ENCODE peak calls at places on chromosomes 6 and 20, in eight cellular contexts. O is dorsolateral prefrontal cortex; N is hepatocyte; Z is stimulated activated CD4-positive, alpha-beta T cell treated with anti-CD3 and anti-CD28 coated beads, Interleukin-4, amount 100 ng/mL, for 48 hours; U is BJ; E is cardiac fibroblast; J is HT1080; F is EL. P is an unnamed sample.

GRCh38 chr6:167474725-167475124 is 149.8 kb downstream of the TTLL2 start:
- DNase-seq in U (no peak), E (no peak), Z (no peak), F (no peak), N (no peak), J (no peak), O (no peak), P (no peak)

GRCh38 chr6:79922018-79922417 is 25.3 kb downstream of the ELOVL4 start:
- DNase-seq in E (no peak), U (no peak), J (no peak), N (no peak), Z (no peak), O (no peak), F (no peak), P (no peak)

GRCh38 chr6:52675372-52675771 is 4.5 kb downstream of the TMEM14A start:
- DNase-seq in O (no peak), Z (no peak), F (no peak), E (no peak), U (no peak), N (no peak), J (no peak), P (no peak)

GRCh38 chr6:111692327-111693164 is 86.9 kb upstream of the TRAF3IP2 start:
- DNase-seq in E (no peak), O (no peak), Z (no peak), J (no peak), N (peak), U (no peak), F (no peak), P (peak)

GRCh38 chr20:44467289-44467883 is 8.3 kb upstream of the TTPAL start:
- DNase-seq in E (peak), U (no peak), Z (no peak), O (no peak), N (peak), J (peak), F (no peak), P (no peak)

GRCh38 chr6:30819287-30819917 is 64.9 kb upstream of the DDR1 start:
- DNase-seq in Z (no peak), E (peak), F (no peak), O (no peak), N (no peak), J (peak), U (no peak), P (no peak)

GRCh38 chr6:131629656-131630055 is 1.6 kb upstream of the MED23 start:
- DNase-seq in E (no peak), N (no peak), U (no peak), Z (no peak), J (peak), O (no peak), F (peak), P (peak)

GRCh38 chr6:45657243-45657642 is 279.5 kb upstream of the SUPT3H start:
- DNase-seq in O (no peak), J (no peak), N (no peak), F (peak), E (peak), Z (no peak), U (peak), P (no peak)

GRCh38 chr6:39102024-39102820 is 12.8 kb downstream of the SAYSD1 start:
- DNase-seq in F (peak), U (no peak), J (peak), N (peak), E (peak), Z (no peak), O (no peak), P (no peak)

GRCh38 chr6:5087389-5087788 is 2.2 kb downstream of the PPP1R3G start:
- DNase-seq in Z (no peak), F (no peak), J (no peak), N (no peak), E (no peak), U (no peak), O (no peak), P (no peak)

GRCh38 chr6:136410201-136411027 is 120.8 kb upstream of the BCLAF1 start:
- DNase-seq in Z (no peak), N (no peak), E (no peak), J (no peak), O (no peak), F (no peak), U (no peak), P (no peak)

GRCh38 chr6:36622901-36623546 is 28.9 kb downstream of the SRSF3 start:
- DNase-seq in N (no peak), E (no peak), O (no peak), U (no peak), Z (no peak), J (no peak), F (no peak), P (no peak)

GRCh38 chr20:16434087-16434664 is 139.1 kb downstream of the KIF16B start:
- DNase-seq in F (peak), N (peak), Z (peak), U (no peak), J (peak), E (peak), O (peak), P (no peak)

GRCh38 chr6:122726649-122727048 is 52.9 kb upstream of the FABP7 start:
- DNase-seq in J (peak), O (no peak), N (peak), E (peak), F (peak), Z (no peak), U (no peak), P (no peak)

GRCh38 chr6:20698675-20699074 is 164.4 kb downstream of the CDKAL1 start:
- DNase-seq in E (no peak), U (no peak), F (no peak), O (no peak), N (no peak), Z (no peak), J (no peak), P (no peak)

GRCh38 chr6:108002365-108003221 is 44.6 kb upstream of the SEC63 start:
- DNase-seq in O (peak), E (no peak), J (no peak), F (peak), U (no peak), N (peak), Z (no peak), P (peak)